ENCODE peak calls at places on chromosomes 7 and 10, in eight cellular contexts. R, U, D, Q, Y, O, S and G are unnamed samples.

GRCh38 chr10:34655286-34656170 is 159.6 kb downstream of the PARD3 start:
- DNase-seq in U (no peak), Q (peak), S (no peak), R (no peak), O (no peak), Y (peak), D (peak), G (no peak)

GRCh38 chr10:61612451-61612850 is 50.3 kb upstream of the CABCOCO1 start:
- DNase-seq in O (no peak), Q (peak), D (no peak), U (no peak), R (no peak), Y (no peak), S (no peak), G (no peak)

GRCh38 chr10:61592581-61592980 is 70.1 kb upstream of the CABCOCO1 start:
- DNase-seq in R (no peak), U (no peak), Q (peak), S (no peak), Y (peak), D (no peak), O (no peak), G (no peak)

GRCh38 chr7:33596694-33597093 is 308.6 kb upstream of the BMPER start:
- DNase-seq in D (peak), Y (no peak), U (no peak), R (no peak), O (no peak), S (no peak), Q (no peak), G (no peak)

GRCh38 chr7:93921190-93921585 is 347 bp upstream of the GNG11 start:
- DNase-seq in O (no peak), S (no peak), U (no peak), D (no peak), Q (no peak), Y (peak), R (no peak), G (no peak)

GRCh38 chr10:23013581-23014335 is 81.6 kb upstream of the MSRB2 start:
- DNase-seq in R (no peak), S (no peak), O (no peak), Y (no peak), D (no peak), Q (no peak), U (no peak), G (no peak)

GRCh38 chr10:17742918-17743317 is 9.1 kb upstream of the TMEM236 start:
- DNase-seq in R (peak), Y (peak), D (peak), O (no peak), Q (peak), S (no peak), U (no peak), G (no peak)

GRCh38 chr7:2655870-2656614 is 24.3 kb downstream of the TTYH3 start:
- DNase-seq in R (no peak), O (no peak), Y (no peak), S (no peak), Q (no peak), U (no peak), D (no peak), G (peak)

GRCh38 chr7:11604505-11604904 is 227.5 kb downstream of the THSD7A start:
- DNase-seq in Q (no peak), D (no peak), R (no peak), O (no peak), U (no peak), Y (peak), S (no peak), G (no peak)

GRCh38 chr7:27109533-27110162 is 7.2 kb upstream of the HOXA2 start:
- DNase-seq in Q (no peak), D (peak), R (no peak), O (no peak), S (no peak), Y (no peak), U (no peak), G (no peak)

GRCh38 chr7:116674508-116675173 is 2.6 kb downstream of the MET start:
- DNase-seq in O (no peak), D (peak), R (no peak), U (no peak), S (no peak), Y (peak), Q (peak), G (no peak)

GRCh38 chr7:101699884-101700283 is 70.8 kb upstream of the MYL10 start:
- DNase-seq in O (no peak), Y (no peak), R (no peak), S (no peak), D (no peak), Q (no peak), U (no peak), G (no peak)

GRCh38 chr10:124547651-124548168 is 86.1 kb downstream of the LHPP start:
- DNase-seq in Q (no peak), U (no peak), Y (no peak), S (no peak), O (peak), R (no peak), D (peak), G (no peak)

GRCh38 chr7:137652721-137653120 is 194.1 kb downstream of the DGKI start:
- DNase-seq in S (no peak), R (no peak), Y (no peak), D (peak), U (no peak), Q (no peak), O (no peak), G (no peak)

GRCh38 chr7:137399827-137400823 is 56.6 kb upstream of the PTN start:
- DNase-seq in D (peak), U (no peak), R (no peak), O (no peak), S (no peak), Q (no peak), Y (no peak), G (no peak)

GRCh38 chr10:46526682-46527038 is 29.8 kb downstream of the GPRIN2 start:
- DNase-seq in S (peak), Y (peak), D (no peak), Q (no peak), O (no peak), R (peak), U (no peak), G (peak)

GRCh38 chr7:1324028-1324900 is 91.6 kb downstream of the UNCX start:
- DNase-seq in S (no peak), Y (no peak), D (no peak), Q (peak), R (no peak), U (no peak), O (no peak), G (peak)

GRCh38 chr7:36910859-36911258 is 186.6 kb upstream of the AOAH start:
- DNase-seq in R (no peak), S (no peak), Y (no peak), D (no peak), U (no peak), Q (no peak), O (no peak), G (no peak)

GRCh38 chr7:83149466-83149865 is 13.2 kb downstream of the PCLO start:
- DNase-seq in Q (no peak), D (peak), O (no peak), S (no peak), Y (no peak), U (no peak), R (no peak), G (no peak)

GRCh38 chr10:124579003-124579384 is 117.4 kb downstream of the LHPP start:
- DNase-seq in Y (no peak), O (no peak), S (peak), Q (no peak), R (peak), D (no peak), U (no peak), G (peak)

GRCh38 chr7:28052933-28053332 is 127.7 kb downstream of the JAZF1 start:
- DNase-seq in D (peak), Y (no peak), S (no peak), Q (peak), R (no peak), O (no peak), U (no peak), G (no peak)

GRCh38 chr7:107505997-107506682 is 36.3 kb downstream of the GPR22 start:
- DNase-seq in Y (no peak), R (no peak), U (no peak), O (no peak), Q (no peak), S (no peak), D (peak), G (no peak)

GRCh38 chr10:35921866-35922265 is 279.8 kb upstream of the FZD8 start:
- DNase-seq in O (no peak), D (no peak), Q (no peak), U (no peak), S (no peak), R (no peak), Y (no peak), G (no peak)

GRCh38 chr10:58531084-58531695 is 18.5 kb downstream of the BICC1 start:
- DNase-seq in O (no peak), U (no peak), Y (peak), R (peak), D (peak), Q (peak), S (peak), G (no peak)

DNA sequence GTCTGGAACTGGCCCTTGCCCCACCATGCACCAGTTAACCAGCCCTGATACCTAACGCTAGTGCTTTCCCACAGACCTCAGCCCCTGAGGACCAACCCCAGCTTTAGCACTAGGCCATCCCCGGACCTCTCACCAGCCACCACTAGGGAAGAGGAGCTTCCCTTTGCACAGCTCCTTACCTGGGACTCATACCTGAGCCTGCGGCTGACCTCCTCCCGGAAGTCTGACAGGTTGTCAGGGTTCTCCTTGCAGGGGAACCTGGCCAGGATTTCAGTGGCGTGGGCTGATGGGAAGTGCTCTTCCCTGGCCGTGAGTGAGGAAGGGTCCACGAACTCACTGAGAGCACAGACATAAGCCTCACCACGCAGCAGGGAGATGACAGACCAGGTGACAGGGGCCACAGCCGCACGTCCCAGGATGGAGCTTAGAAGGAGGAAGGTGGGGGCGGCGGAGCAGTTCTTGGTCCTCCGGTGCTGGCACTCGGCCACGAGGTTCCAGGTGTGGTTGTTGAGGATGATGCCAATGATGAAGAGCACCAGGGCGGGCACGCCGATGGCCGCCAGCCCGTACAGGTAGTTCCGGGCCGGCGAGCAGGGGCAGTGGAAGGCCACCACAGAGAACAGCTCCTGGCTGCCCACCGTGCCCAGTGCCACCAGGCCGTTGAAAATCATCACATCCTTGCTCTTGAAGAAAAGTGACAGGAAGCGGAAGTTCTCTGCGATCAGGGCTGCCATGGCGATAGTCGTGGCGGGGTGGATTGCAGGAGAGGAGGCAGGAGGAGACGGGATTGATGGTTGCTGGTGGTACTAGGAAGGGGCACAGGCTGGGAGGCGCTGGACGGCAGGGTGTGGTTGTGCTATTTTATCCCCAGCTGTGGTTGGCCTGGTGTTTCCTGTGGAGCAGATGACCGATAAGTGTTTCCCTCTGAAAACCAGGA is 2.7 kb downstream of the CALHM2 start:
- DNase-seq in U (no peak), Q (no peak), Y (no peak), D (no peak), R (no peak), S (no peak), O (no peak), G (no peak)
- H3K4me3 ChIP-seq in U (peak), Q (no peak), Y (no peak), D (no peak), R (peak), S (peak), O (peak), G (peak)

DNA sequence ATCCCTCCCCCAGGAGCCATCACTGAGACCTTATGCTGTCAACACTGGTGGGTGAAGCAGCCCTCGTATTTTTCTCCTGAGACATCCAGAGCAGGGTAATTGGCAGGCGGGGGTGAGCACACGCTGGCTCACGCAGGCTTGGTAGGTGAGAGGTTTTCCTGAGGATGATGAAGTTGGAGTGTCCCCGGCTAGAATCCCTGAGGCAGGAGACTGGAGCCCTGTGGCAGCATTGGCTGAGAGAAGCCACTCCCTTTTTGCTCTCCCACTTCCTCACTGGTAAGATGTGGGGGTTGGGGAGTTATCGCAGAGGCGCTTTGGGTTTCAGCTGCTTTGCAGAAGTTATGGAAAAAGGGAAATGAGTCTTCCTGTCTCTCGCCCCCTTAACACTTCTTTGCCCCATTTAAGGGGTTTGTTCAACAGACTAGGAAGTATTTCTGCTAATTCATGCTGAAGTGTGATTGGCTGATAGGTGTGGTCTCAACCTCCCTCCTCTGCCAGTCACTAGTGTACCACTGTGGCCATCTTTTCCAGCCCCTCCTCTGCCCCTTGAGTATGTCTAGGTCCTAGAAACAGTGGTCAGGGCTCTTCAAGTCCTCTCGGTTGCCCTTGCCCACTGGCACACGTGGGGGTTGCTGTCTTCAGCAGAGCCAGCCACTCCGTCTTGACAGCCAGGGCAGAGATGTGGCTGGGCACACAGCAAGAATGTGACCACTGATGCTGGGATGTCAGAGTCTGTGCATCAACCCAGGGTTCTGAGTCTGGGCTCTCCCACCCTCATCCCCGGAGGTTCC is 5.7 kb downstream of the ARPC1B start:
- DNase-seq in O (no peak), R (peak), Y (no peak), D (peak), U (no peak), S (no peak), Q (peak), G (peak)
- TF ChIP-seq POLR2A in O (no peak), R (no peak), Y (no peak), D (no peak), U (no peak), S (no peak), Q (no peak), G (peak)

DNA sequence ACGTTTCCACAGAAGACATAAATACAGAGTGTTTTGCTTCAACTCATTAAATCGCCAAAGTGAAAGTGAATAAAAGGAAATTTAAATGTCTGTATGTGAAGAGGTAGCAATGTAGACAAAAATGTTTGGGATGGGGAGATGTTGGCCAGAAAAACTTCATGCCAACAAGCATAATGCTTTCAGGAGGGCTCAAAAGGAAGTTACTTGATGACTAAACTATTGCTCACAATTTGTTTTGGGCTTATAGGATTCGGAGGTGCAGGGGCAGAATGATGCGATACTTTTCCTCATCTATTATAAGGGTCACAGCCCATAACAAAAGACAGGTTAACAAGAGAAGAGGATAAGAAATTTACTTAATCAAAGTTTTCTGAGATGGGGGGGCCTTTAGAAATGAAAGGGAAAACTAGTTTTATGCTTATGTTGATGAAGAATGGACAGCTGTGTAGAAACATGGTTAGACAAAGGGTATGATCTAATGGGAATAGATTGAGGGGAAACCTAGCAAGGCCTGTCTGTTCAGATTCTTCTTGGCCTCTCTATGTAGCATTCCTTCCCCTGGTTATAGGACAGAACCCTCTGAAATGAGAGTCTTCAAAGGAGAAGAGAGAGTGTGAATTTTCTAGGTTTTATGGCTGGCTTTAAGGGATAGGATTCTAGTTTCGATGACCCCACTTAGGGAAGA is 898.6 kb downstream of the LRMDA start:
- DNase-seq in R (no peak), Q (peak), D (peak), Y (no peak), S (no peak), O (no peak), U (no peak), G (no peak)
- H3K4me3 ChIP-seq in R (no peak), Q (no peak), D (no peak), Y (peak), S (no peak), O (no peak), U (no peak), G (no peak)

GRCh38 chr7:30911561-30911969 is at the start of gene AQP1:
- DNase-seq in D (no peak), R (peak), U (no peak), O (no peak), Y (no peak), S (peak), Q (peak), G (no peak)
- TF ChIP-seq POLR2A in D (no peak), R (peak), U (peak), O (peak), Y (no peak), S (peak), Q (no peak), G (no peak)

GRCh38 chr7:139829654-139830130 is 628 bp downstream of the TBXAS1 start:
- DNase-seq in O (no peak), S (no peak), D (peak), R (no peak), Q (peak), U (no peak), Y (no peak), G (no peak)
- H3K4me3 ChIP-seq in O (peak), S (peak), D (peak), R (peak), Q (no peak), U (peak), Y (peak), G (peak)

DNA sequence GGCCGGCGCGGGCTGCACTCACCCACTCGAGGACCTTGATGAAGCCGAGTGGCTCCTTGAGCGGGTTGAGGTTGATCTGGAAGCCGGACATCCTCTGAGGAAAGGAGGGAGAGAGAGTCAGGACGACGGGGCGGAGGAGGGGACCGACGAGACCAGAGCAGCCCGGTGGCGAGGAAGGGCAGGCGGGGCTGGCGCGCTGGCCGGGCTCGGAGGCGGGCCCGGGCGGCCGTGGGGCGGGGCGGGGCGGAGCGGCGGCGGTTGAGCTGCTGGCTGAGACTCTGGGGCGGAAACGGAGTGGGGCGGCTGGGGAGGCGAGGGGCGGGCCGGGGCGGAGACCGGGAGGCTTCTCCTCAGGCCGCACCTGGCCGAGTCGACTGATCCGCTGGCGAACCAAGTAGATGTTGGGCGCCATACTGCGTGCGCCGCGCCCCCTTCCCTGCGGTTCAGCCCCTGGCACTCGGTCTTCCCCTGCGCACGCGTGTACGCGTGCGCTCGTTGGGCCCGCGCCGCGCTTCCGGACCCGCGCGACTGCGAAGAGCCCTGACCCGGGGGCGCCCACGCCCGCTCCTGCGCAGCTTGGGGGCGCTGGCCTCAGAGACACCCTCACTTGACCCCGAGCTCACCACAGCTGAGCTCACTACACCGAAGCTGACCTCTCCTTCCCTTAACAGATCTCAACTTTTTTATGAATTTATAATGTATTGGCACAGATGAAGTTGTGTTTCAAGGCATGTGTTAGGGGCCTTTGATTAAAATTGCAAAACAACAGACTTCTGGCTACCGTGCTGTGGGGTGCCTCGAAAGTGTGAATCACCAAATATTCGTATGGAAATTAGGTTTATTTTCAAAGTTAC is at the start of gene SYPL1:
- DNase-seq in S (peak), U (peak), Q (peak), Y (peak), O (peak), D (peak), R (peak), G (peak)
- TF ChIP-seq POLR2A in S (no peak), U (peak), Q (peak), Y (peak), O (peak), D (no peak), R (no peak), G (peak)

GRCh38 chr7:91266931-91267557 is 2.8 kb downstream of the FZD1 start:
- DNase-seq in Q (no peak), U (no peak), S (peak), D (no peak), O (no peak), R (peak), Y (no peak), G (no peak)

GRCh38 chr7:91264083-91264923 is at the start of gene FZD1:
- DNase-seq in Q (peak), S (peak), U (peak), Y (peak), R (peak), D (peak), O (peak), G (peak)

GRCh38 chr7:91264924-91265681 is 870 bp downstream of the FZD1 start:
- DNase-seq in D (peak), Y (peak), S (peak), U (no peak), R (peak), O (peak), Q (peak), G (peak)

GRCh38 chr7:91266067-91266930 is 2.1 kb downstream of the FZD1 start:
- DNase-seq in S (peak), U (no peak), Y (no peak), D (peak), O (no peak), Q (no peak), R (peak), G (peak)

DNA sequence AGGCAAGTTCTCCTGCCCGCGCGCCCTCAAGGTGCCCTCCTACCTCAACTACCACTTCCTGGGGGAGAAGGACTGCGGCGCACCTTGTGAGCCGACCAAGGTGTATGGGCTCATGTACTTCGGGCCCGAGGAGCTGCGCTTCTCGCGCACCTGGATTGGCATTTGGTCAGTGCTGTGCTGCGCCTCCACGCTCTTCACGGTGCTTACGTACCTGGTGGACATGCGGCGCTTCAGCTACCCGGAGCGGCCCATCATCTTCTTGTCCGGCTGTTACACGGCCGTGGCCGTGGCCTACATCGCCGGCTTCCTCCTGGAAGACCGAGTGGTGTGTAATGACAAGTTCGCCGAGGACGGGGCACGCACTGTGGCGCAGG is 1.4 kb downstream of the FZD1 start:
- DNase-seq in Q (peak), Y (peak), R (no peak), D (no peak), S (peak), O (no peak), U (no peak), G (peak)
- H3K4me3 ChIP-seq in Q (peak), Y (peak), R (peak), D (peak), S (peak), O (peak), U (peak), G (peak)